ENCODE peak calls at places on chromosome 12, in seven cellular contexts. S is H9, B is IMR-90, F is neuronal stem cell, Z is mesendoderm, A is H1, L is trophoblast cell. Q is an unnamed sample. For H3K4me1, the result is how much of the 10 kb centered on the place peaks cover.

GRCh38 chr12:68561830-68562229 is 48.9 kb upstream of the RAP1B start:
- DNase-seq in F (no peak), B (no peak), S (no peak), L (peak), Z (peak), A (no peak), Q (no peak)

GRCh38 chr12:62103736-62104135 is 156.5 kb upstream of the USP15 start:
- DNase-seq in A (no peak), F (no peak), Z (no peak), B (no peak), L (no peak), S (no peak), Q (no peak)

GRCh38 chr12:90122716-90123115 is 414.1 kb upstream of the ATP2B1 start:
- DNase-seq in Z (no peak), A (no peak), B (no peak), S (no peak), F (no peak), L (no peak), Q (no peak)

GRCh38 chr12:29223936-29224921 is 75.2 kb downstream of the FAR2 start:
- DNase-seq in Z (no peak), L (peak), B (peak), S (no peak), F (no peak), A (no peak), Q (no peak)

GRCh38 chr12:107441906-107442305 is 243.7 kb upstream of the PWP1 start:
- DNase-seq in F (no peak), A (no peak), S (no peak), L (no peak), B (peak), Z (no peak), Q (no peak)

GRCh38 chr12:38956337-38956736 is 50.9 kb upstream of the CPNE8 start:
- DNase-seq in L (no peak), B (no peak), Z (peak), A (no peak), F (no peak), S (no peak), Q (no peak)

GRCh38 chr12:98733667-98734350 is 88.7 kb downstream of the APAF1 start:
- DNase-seq in B (peak), A (no peak), S (no peak), F (no peak), Z (no peak), L (no peak), Q (no peak)

GRCh38 chr12:3740840-3741239 is 12.1 kb downstream of the CRACR2A start:
- DNase-seq in B (no peak), L (no peak), Z (no peak), F (no peak), A (no peak), S (no peak), Q (no peak)

GRCh38 chr12:48010366-48010970 is 6.2 kb upstream of the COL2A1 start:
- DNase-seq in F (no peak), L (no peak), Z (no peak), S (no peak), B (no peak), A (no peak), Q (no peak)

DNA sequence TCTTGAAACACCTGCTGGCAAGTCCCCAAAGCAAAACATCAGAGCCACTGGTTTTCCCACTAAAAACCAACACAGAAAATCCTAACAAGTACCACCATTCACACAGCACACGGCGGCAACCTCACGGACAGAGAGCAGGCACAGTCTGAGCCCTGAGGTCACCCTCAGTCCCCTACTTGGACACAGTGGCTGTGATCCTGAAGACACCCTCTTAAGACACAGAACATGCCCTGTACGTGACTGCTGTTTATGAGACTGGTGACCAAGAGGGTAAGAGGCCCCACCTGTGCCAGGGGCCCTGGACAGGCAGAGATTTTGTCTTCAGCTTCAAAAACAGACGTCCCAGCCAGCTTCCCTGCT is 29.6 kb downstream of the HIP1R start:
- DNase-seq in S (no peak), B (no peak), Z (no peak), L (no peak), A (no peak), F (no peak), Q (no peak)
- H3K4me1 ChIP-seq in S (under half), B (under half), Z (under half), L (under half), A (under half), F (under half), Q (under half)

GRCh38 chr12:10454531-10454930 is 1.4 kb upstream of the KLRC1 start:
- DNase-seq in L (no peak), B (no peak), A (no peak), S (no peak), F (no peak), Z (no peak), Q (peak)
- H3K18ac ChIP-seq in L (no peak), B (no peak), A (no peak), S (no peak), F (no peak), Z (no peak), Q (no peak)

DNA sequence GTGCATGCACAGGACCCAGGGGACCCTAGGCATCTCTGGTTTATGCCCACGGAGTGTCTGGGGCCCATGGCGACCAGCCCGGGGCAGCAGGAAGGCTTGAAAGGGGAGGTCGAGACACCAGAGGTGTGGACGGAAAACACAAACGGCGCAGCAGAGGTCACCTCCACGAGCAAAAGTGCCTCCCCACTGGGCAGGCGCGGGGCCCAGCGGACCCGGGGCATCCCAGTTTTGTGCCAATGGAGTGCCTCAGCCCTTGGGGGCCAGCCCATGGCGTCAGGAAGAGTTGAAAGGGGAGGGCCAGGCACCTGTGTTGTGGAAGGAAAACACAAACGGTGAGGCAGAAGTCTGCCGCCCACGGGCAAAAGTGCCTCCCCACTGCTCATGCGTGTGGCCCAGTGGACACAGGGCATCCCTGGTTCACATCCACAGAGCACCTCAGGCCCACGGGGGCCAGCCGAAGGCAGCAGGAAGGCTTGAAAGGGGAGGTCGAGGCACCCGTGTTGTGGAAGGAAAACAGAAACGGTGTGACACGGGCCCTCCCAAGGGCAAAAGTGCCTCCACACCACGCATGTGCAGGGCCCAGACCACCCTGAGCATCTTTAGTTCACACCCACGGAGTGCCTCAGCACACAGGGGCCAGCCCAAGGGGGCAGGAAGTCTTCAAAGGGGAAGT is 378.8 kb downstream of the ALG10 start:
- DNase-seq in A (peak), F (no peak), S (peak), B (no peak), L (no peak), Z (no peak), Q (no peak)
- H2BK120ac ChIP-seq in A (no peak), F (no peak), S (no peak), B (no peak), L (no peak), Z (no peak), Q (no peak)

DNA sequence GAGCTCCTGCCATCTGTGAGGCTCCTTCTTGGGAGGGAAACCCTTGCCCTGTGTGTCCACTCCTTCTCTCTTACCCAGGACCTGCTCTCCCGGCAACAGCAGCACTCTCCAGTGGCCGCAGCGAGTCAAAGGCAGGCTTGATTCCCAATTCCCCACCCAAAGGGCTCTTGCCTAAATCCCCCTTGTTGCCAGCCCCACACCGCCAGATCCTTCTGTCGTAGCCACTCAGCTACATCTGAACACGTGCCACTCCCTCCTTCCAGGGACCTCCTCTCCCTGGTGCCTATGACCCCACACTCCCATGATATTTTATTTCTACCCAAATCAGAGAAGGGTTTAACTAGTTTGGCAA is 14.2 kb upstream of the SELPLG start:
- DNase-seq in A (no peak), B (no peak), Z (no peak), L (no peak), S (peak), F (no peak), Q (no peak)
- H3K4me1 ChIP-seq in A (under half), B (under half), Z (under half), L (under half), S (under half), F (under half), Q (under half)

DNA sequence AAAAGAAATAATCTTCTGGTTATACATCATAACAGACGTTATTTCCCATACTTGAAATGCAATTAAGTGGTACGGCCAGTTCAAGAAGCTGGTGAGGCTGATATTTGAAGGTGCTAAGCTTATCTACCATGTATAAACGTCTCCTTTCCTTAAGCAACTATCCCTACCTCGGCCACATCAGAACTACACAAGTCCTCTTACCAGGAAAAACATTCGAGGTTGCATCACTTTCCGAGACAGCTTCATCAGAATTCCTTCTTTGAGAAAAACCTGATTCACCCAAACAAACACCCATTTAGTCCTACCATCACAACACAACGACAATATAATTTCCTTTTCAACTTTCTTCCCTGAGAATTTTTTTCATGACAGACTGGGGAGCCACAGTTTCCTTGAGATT is 33.9 kb upstream of the NR2C1 start:
- DNase-seq in F (no peak), B (no peak), S (no peak), L (no peak), A (no peak), Z (no peak), Q (no peak)
- H3K18ac ChIP-seq in F (no peak), B (no peak), S (no peak), L (no peak), A (no peak), Z (no peak), Q (no peak)

DNA sequence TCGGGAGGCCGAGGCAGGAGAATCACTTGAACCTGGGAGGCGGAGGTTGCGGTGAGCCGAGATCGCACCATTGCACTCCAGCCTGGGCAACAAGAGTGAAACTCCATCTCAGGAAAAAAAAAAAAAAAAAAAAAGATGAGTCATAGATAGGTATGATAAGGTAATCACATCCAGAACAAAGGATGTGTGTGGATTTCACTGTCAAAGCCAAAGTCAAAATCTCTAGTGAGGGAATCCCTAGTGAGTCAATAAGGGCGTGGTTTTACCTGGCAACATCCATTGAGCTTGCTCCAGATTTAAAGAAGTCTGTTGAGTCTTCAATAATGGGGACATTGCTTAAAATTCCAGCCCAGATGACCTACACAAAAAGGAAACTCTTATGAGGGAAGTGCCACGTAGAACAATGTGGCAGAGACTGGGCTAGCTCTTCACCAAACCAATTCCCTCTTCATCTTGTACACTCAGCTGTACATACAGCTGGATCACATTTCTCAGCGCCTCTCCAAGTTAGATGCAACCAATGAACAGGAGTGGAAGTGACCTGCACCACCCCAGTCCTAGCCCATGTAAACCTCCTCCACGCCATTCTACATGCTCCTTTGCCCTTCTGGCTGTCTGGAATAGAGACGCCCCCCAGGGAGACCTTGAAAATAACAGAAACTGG is 23.4 kb downstream of the ALDH1L2 start:
- DNase-seq in F (no peak), S (no peak), Z (peak), L (peak), B (no peak), A (no peak), Q (no peak)
- H2BK120ac ChIP-seq in F (no peak), S (no peak), Z (no peak), L (no peak), B (no peak), A (no peak), Q (no peak)

Q was measured in mesenchymal stem cell.